ENCODE peak calls at places on chromosome 9, in seven cellular contexts. One of them, this sample, is unnamed.

GRCh38 chr9:73037613-73038012 is 84.8 kb upstream of the ALDH1A1 start:
- DNase-seq in foreskin fibroblast: peak
- DNase-seq in GM23248: no peak
- DNase-seq in NCI-H1092 treated with DMSO at 0.1 percent for 48 hours: no peak
- DNase-seq in left kidney: peak
- DNase-seq in stimulated activated CD4-positive, alpha-beta T cell treated with anti-CD3 and anti-CD28 coated beads, Interleukin-2, amount 100 ng/mL, for 48 hours: no peak
- DNase-seq in Right ventricle myocardium superior: no peak
- DNase-seq in this sample: no peak

GRCh38 chr9:90983394-90983793 is 181.8 kb downstream of the SYK start:
- DNase-seq in foreskin fibroblast: no peak
- DNase-seq in GM23248: no peak
- DNase-seq in NCI-H1092 treated with DMSO at 0.1 percent for 48 hours: no peak
- DNase-seq in left kidney: no peak
- DNase-seq in stimulated activated CD4-positive, alpha-beta T cell treated with anti-CD3 and anti-CD28 coated beads, Interleukin-2, amount 100 ng/mL, for 48 hours: no peak
- DNase-seq in Right ventricle myocardium superior: no peak
- DNase-seq in this sample: no peak

GRCh38 chr9:70113403-70114022 is 69.9 kb downstream of the MAMDC2 start:
- DNase-seq in foreskin fibroblast: peak
- DNase-seq in GM23248: peak
- DNase-seq in NCI-H1092 treated with DMSO at 0.1 percent for 48 hours: peak
- DNase-seq in left kidney: peak
- DNase-seq in stimulated activated CD4-positive, alpha-beta T cell treated with anti-CD3 and anti-CD28 coated beads, Interleukin-2, amount 100 ng/mL, for 48 hours: peak
- DNase-seq in Right ventricle myocardium superior: peak
- DNase-seq in this sample: peak

GRCh38 chr9:89278997-89279739 is 31.8 kb upstream of the CKS2 start:
- DNase-seq in foreskin fibroblast: peak
- DNase-seq in GM23248: peak
- DNase-seq in NCI-H1092 treated with DMSO at 0.1 percent for 48 hours: peak
- DNase-seq in left kidney: peak
- DNase-seq in stimulated activated CD4-positive, alpha-beta T cell treated with anti-CD3 and anti-CD28 coated beads, Interleukin-2, amount 100 ng/mL, for 48 hours: no peak
- DNase-seq in Right ventricle myocardium superior: no peak
- DNase-seq in this sample: no peak

GRCh38 chr9:3696368-3696767 is 170.6 kb upstream of the RFX3 start:
- DNase-seq in foreskin fibroblast: no peak
- DNase-seq in GM23248: no peak
- DNase-seq in NCI-H1092 treated with DMSO at 0.1 percent for 48 hours: no peak
- DNase-seq in left kidney: no peak
- DNase-seq in stimulated activated CD4-positive, alpha-beta T cell treated with anti-CD3 and anti-CD28 coated beads, Interleukin-2, amount 100 ng/mL, for 48 hours: no peak
- DNase-seq in Right ventricle myocardium superior: no peak
- DNase-seq in this sample: no peak

GRCh38 chr9:132783006-132783405 is 95.1 kb downstream of the AK8 start:
- DNase-seq in foreskin fibroblast: no peak
- DNase-seq in GM23248: no peak
- DNase-seq in NCI-H1092 treated with DMSO at 0.1 percent for 48 hours: no peak
- DNase-seq in left kidney: no peak
- DNase-seq in stimulated activated CD4-positive, alpha-beta T cell treated with anti-CD3 and anti-CD28 coated beads, Interleukin-2, amount 100 ng/mL, for 48 hours: no peak
- DNase-seq in Right ventricle myocardium superior: no peak
- DNase-seq in this sample: no peak

GRCh38 chr9:128091144-128091543 is 23.1 kb downstream of the SLC25A25 start:
- DNase-seq in foreskin fibroblast: peak
- DNase-seq in GM23248: peak
- DNase-seq in NCI-H1092 treated with DMSO at 0.1 percent for 48 hours: peak
- DNase-seq in left kidney: peak
- DNase-seq in stimulated activated CD4-positive, alpha-beta T cell treated with anti-CD3 and anti-CD28 coated beads, Interleukin-2, amount 100 ng/mL, for 48 hours: no peak
- DNase-seq in Right ventricle myocardium superior: peak
- DNase-seq in this sample: peak

GRCh38 chr9:134895849-134896833 is 15.5 kb downstream of the FCN2 start:
- DNase-seq in foreskin fibroblast: peak
- DNase-seq in GM23248: peak
- DNase-seq in NCI-H1092 treated with DMSO at 0.1 percent for 48 hours: peak
- DNase-seq in left kidney: peak
- DNase-seq in stimulated activated CD4-positive, alpha-beta T cell treated with anti-CD3 and anti-CD28 coated beads, Interleukin-2, amount 100 ng/mL, for 48 hours: no peak
- DNase-seq in Right ventricle myocardium superior: peak
- DNase-seq in this sample: peak

This sample was measured in left ventricle myocardium inferior.